ENCODE peak calls at places on chromosome 7, in nine cellular contexts. U is Peyer's patch, T is ovary, M is right lobe of liver, F is sigmoid colon, H is OCI-LY7, N is B cell, J is foreskin fibroblast, R is hepatocyte. W is an unnamed sample.

GRCh38 chr7:50733552-50733951 is 49.1 kb downstream of the GRB10 start:
- DNase-seq in U (no peak), N (no peak), M (no peak), J (no peak), H (no peak), T (no peak), F (no peak), R (peak), W (no peak)

GRCh38 chr7:4883352-4884144 is at the start of gene RADIL:
- DNase-seq in T (peak), N (peak), U (peak), R (peak), H (peak), M (peak), F (peak), J (peak), W (peak)

GRCh38 chr7:12888727-12889126 is 201.3 kb downstream of the ARL4A start:
- DNase-seq in R (no peak), N (no peak), T (no peak), U (no peak), J (peak), M (no peak), F (no peak), H (no peak), W (no peak)

GRCh38 chr7:101778181-101778580 is 39.2 kb upstream of the CUX1 start:
- DNase-seq in U (no peak), F (no peak), H (no peak), N (no peak), M (no peak), T (no peak), J (no peak), R (no peak), W (no peak)

GRCh38 chr7:128379900-128380806 is 18.7 kb upstream of the PRRT4 start:
- DNase-seq in N (no peak), T (no peak), J (no peak), F (no peak), U (no peak), M (no peak), H (no peak), R (no peak), W (no peak)

GRCh38 chr7:2934984-2935740 is 91.1 kb upstream of the GNA12 start:
- DNase-seq in T (peak), M (peak), R (no peak), F (peak), J (no peak), U (peak), N (no peak), H (no peak), W (peak)

GRCh38 chr7:47511698-47512370 is 70.1 kb downstream of the TNS3 start:
- DNase-seq in R (no peak), N (no peak), U (peak), F (no peak), T (peak), M (no peak), J (no peak), H (no peak), W (no peak)

GRCh38 chr7:155804431-155804831 is 7.8 kb downstream of the SHH start:
- DNase-seq in H (no peak), N (no peak), U (no peak), F (no peak), T (no peak), R (no peak), J (no peak), M (peak), W (no peak)

GRCh38 chr7:20784311-20785210 is 2.1 kb downstream of the SP8 start:
- DNase-seq in T (no peak), R (peak), F (no peak), M (no peak), U (no peak), N (peak), H (no peak), J (no peak), W (no peak)

GRCh38 chr7:155899596-155899995 is 87.3 kb upstream of the SHH start:
- DNase-seq in M (no peak), H (no peak), R (no peak), U (no peak), T (no peak), F (peak), J (no peak), N (no peak), W (peak)

GRCh38 chr7:40469481-40469880 is 334.7 kb downstream of the SUGCT start:
- DNase-seq in J (peak), N (no peak), T (no peak), U (no peak), M (no peak), R (peak), H (no peak), F (no peak), W (no peak)

GRCh38 chr7:53521638-53522184 is 486.3 kb downstream of the POM121L12 start:
- DNase-seq in H (no peak), U (no peak), T (no peak), F (no peak), N (no peak), M (no peak), J (no peak), R (no peak), W (no peak)

GRCh38 chr7:68787586-68787985 is 810.7 kb upstream of the AUTS2 start:
- DNase-seq in F (no peak), J (no peak), T (no peak), M (no peak), R (no peak), H (no peak), N (no peak), U (no peak), W (no peak)

GRCh38 chr7:146185844-146186243 is 69.2 kb downstream of the CNTNAP2 start:
- DNase-seq in J (no peak), U (no peak), N (no peak), M (no peak), F (no peak), T (no peak), R (no peak), H (no peak), W (no peak)

GRCh38 chr7:155865830-155866545 is 53.7 kb upstream of the SHH start:
- DNase-seq in F (peak), T (no peak), M (no peak), N (no peak), H (no peak), U (peak), R (no peak), J (no peak), W (no peak)

GRCh38 chr7:151432658-151433521 is 7.1 kb downstream of the CRYGN start:
- DNase-seq in T (peak), M (no peak), R (no peak), J (no peak), N (peak), H (peak), U (no peak), F (peak), W (no peak)

GRCh38 chr7:93592588-93593266 is 18.2 kb upstream of the CALCR start:
- DNase-seq in N (no peak), H (no peak), U (no peak), M (no peak), J (no peak), F (no peak), R (no peak), T (no peak), W (no peak)

GRCh38 chr7:92461027-92462003 is 14.0 kb downstream of the GATAD1 start:
- DNase-seq in H (peak), U (peak), R (peak), N (peak), T (no peak), J (peak), F (no peak), M (no peak), W (no peak)

GRCh38 chr7:1059200-1060091 is 15.1 kb downstream of the GPR146 start:
- DNase-seq in U (peak), R (peak), J (peak), H (peak), N (no peak), T (no peak), F (no peak), M (peak), W (no peak)

GRCh38 chr7:50954716-50955115 is 172.0 kb upstream of the GRB10 start:
- DNase-seq in U (no peak), T (no peak), H (no peak), F (no peak), M (no peak), J (no peak), N (no peak), R (no peak), W (no peak)

GRCh38 chr7:16795624-16796023 is 9.2 kb downstream of the AGR2 start:
- DNase-seq in M (no peak), J (no peak), N (no peak), H (no peak), R (no peak), U (no peak), F (no peak), T (no peak), W (no peak)

GRCh38 chr7:146510088-146510680 is 393.6 kb downstream of the CNTNAP2 start:
- DNase-seq in T (no peak), H (peak), J (no peak), U (no peak), R (no peak), F (no peak), N (no peak), M (no peak), W (no peak)

GRCh38 chr7:142808461-142808801 is 37.7 kb downstream of the PRSS2 start:
- DNase-seq in R (no peak), N (no peak), M (no peak), H (peak), T (no peak), U (no peak), J (no peak), F (no peak), W (no peak)

GRCh38 chr7:39133088-39133487 is 155.4 kb downstream of the POU6F2 start:
- DNase-seq in T (no peak), H (no peak), U (no peak), M (no peak), R (no peak), J (no peak), F (no peak), N (no peak), W (no peak)

GRCh38 chr7:40134428-40135423 is at the start of the genes MPLKIP and SUGCT:
- DNase-seq in T (peak), R (peak), J (peak), N (peak), H (peak), M (peak), U (peak), F (peak), W (peak)

GRCh38 chr7:134963031-134963430 is 23.3 kb upstream of the AGBL3 start:
- DNase-seq in J (no peak), M (no peak), R (no peak), F (no peak), U (no peak), T (no peak), H (no peak), N (no peak), W (no peak)

GRCh38 chr7:134957005-134957404 is 29.3 kb upstream of the AGBL3 start:
- DNase-seq in T (no peak), F (no peak), U (no peak), N (no peak), R (no peak), J (no peak), H (no peak), M (no peak), W (no peak)

GRCh38 chr7:134966691-134967090 is 19.6 kb upstream of the AGBL3 start:
- DNase-seq in T (no peak), U (no peak), J (no peak), M (no peak), F (no peak), H (no peak), R (peak), N (no peak), W (no peak)

GRCh38 chr7:134959810-134960209 is 26.5 kb upstream of the AGBL3 start:
- DNase-seq in U (no peak), F (no peak), T (no peak), M (no peak), J (no peak), H (no peak), N (no peak), R (no peak), W (no peak)

DNA sequence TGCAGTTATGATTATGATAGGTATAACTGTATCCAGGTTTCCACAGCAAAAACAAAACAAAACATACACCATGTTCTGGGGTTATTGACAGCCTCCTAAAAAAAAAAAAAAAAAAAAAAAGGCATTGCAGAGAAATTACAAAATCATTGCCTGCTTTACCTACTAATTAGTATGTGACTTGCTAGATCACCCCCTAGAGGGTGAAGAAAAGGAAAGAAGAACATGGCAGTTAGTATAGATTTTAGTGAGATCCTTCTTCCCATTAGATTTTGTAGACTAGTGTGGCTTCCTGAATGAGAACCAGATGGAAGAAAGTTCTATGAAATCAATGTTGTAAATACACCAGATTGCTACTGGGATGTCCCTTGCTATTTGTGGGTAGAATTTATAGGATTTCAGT is 24.0 kb upstream of the AGBL3 start:
- DNase-seq in M (no peak), T (no peak), N (no peak), R (no peak), J (no peak), F (no peak), U (no peak), H (no peak), W (no peak)
- TF ChIP-seq CTCF in M (no peak), T (no peak), N (no peak), R (no peak), J (no peak), F (no peak), U (no peak), H (peak), W (no peak)

GRCh38 chr7:57425969-57426628 is 23.9 kb upstream of the ZNF716 start:
- DNase-seq in M (no peak), J (no peak), U (no peak), N (no peak), F (peak), T (no peak), R (no peak), H (no peak), W (peak)
- TF ChIP-seq CTCF in M (peak), J (no peak), U (peak), N (peak), F (no peak), T (no peak), R (no peak), H (peak), W (peak)

DNA sequence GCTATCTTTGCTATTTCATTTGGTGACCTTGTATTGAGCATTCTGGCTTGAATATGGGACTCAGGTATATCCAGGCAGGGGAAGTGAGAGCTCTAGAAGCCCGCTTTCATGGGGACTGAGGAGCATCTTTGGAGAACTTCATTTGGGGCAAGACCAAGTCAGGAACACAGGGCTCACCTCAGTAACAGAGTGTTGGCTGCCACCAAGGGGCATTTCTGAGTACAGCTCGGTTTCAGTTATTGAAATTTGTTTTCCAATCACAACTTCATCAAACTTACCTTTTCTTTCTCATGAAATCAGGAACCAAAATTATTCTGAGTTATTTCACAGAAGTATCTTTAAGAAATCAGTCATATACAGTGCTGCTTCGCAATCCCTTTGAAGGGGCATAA is 337.2 kb downstream of the C7orf25 start:
- DNase-seq in T (no peak), F (no peak), N (no peak), M (no peak), U (no peak), H (no peak), J (no peak), R (no peak), W (no peak)
- TF ChIP-seq CTCF in T (no peak), F (peak), N (no peak), M (no peak), U (peak), H (peak), J (peak), R (peak), W (no peak)

GRCh38 chr7:123748734-123749536 is at the start of gene WASL:
- DNase-seq in R (peak), M (peak), N (peak), J (peak), H (peak), U (peak), F (peak), T (peak), W (peak)
- TF ChIP-seq CTCF in R (peak), M (no peak), N (no peak), J (no peak), H (no peak), U (no peak), F (no peak), T (peak), W (no peak)

DNA sequence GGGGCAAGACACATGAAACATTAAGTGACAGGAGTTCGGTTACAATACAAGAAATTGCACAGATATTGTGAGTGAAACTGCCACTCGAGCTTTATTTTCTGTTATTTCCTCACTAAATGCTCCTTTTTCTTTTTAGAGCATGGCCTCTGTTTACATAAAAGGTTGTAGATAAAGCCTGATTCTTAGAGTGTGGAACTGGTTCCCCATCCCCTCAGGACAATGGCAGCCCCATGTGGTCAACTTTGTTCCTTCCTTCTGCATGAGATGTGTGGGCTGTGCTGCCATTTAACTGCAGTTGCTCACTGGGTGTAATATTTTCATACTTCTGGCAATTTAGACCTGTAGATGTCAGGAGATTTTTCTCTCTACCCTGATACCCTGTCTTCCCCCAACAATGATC is 70.2 kb downstream of the LRGUK start:
- DNase-seq in N (no peak), R (no peak), H (no peak), M (no peak), T (no peak), U (no peak), J (no peak), F (no peak), W (no peak)
- TF ChIP-seq CTCF in N (no peak), R (no peak), H (no peak), M (no peak), T (no peak), U (no peak), J (no peak), F (no peak), W (no peak)